ENCODE peak calls at places on chromosomes 16 and 17, in six cellular contexts. One of them, this sample, is unnamed.
A peak's percentile ranks its signal among the peaks of the same experiment; 100 is the strongest.

GRCh38 chr17:47714773-47715396 is 18.2 kb upstream of the TBX21 start:
- DNase-seq in tibial nerve: no peak
- DNase-seq in HFF-Myc: no peak
- DNase-seq in brain microvascular endothelial cell: no peak
- DNase-seq in fibroblast of mammary gland: no peak
- DNase-seq in uterus: no peak
- DNase-seq in this sample: no peak

GRCh38 chr16:88613911-88614817 is 24.2 kb upstream of the IL17C start:
- DNase-seq in tibial nerve: no peak
- DNase-seq in fibroblast of mammary gland: no peak
- DNase-seq in uterus: no peak
- DNase-seq in brain microvascular endothelial cell: no peak
- DNase-seq in HFF-Myc: no peak
- DNase-seq in this sample: no peak

GRCh38 chr17:4199818-4200402 is 56.9 kb downstream of the CYB5D2 start:
- DNase-seq in uterus: no peak
- DNase-seq in brain microvascular endothelial cell: no peak
- DNase-seq in fibroblast of mammary gland: peak; percentile 63
- DNase-seq in HFF-Myc: no peak
- DNase-seq in tibial nerve: no peak
- DNase-seq in this sample: no peak

GRCh38 chr16:10269632-10270031 is 87.4 kb upstream of the GRIN2A start:
- DNase-seq in HFF-Myc: no peak
- DNase-seq in brain microvascular endothelial cell: no peak
- DNase-seq in fibroblast of mammary gland: no peak
- DNase-seq in uterus: no peak
- DNase-seq in tibial nerve: no peak
- DNase-seq in this sample: no peak

GRCh38 chr17:17128476-17129075 is 77.6 kb downstream of the PLD6 start:
- DNase-seq in tibial nerve: no peak
- DNase-seq in brain microvascular endothelial cell: no peak
- DNase-seq in HFF-Myc: no peak
- DNase-seq in uterus: no peak
- DNase-seq in fibroblast of mammary gland: no peak
- DNase-seq in this sample: no peak

GRCh38 chr16:86039606-86040005 is 140.6 kb downstream of the IRF8 start:
- DNase-seq in HFF-Myc: no peak
- DNase-seq in fibroblast of mammary gland: no peak
- DNase-seq in tibial nerve: no peak
- DNase-seq in brain microvascular endothelial cell: no peak
- DNase-seq in uterus: no peak
- DNase-seq in this sample: no peak

GRCh38 chr16:67552476-67552875 is 9.8 kb upstream of the CTCF start:
- DNase-seq in tibial nerve: no peak
- DNase-seq in fibroblast of mammary gland: no peak
- DNase-seq in brain microvascular endothelial cell: no peak
- DNase-seq in uterus: no peak
- DNase-seq in HFF-Myc: no peak
- DNase-seq in this sample: no peak

GRCh38 chr17:66676421-66676820 is 158.5 kb upstream of the CACNG5 start:
- DNase-seq in fibroblast of mammary gland: peak; percentile 25
- DNase-seq in uterus: no peak
- DNase-seq in HFF-Myc: no peak
- DNase-seq in tibial nerve: no peak
- DNase-seq in brain microvascular endothelial cell: no peak
- DNase-seq in this sample: no peak

GRCh38 chr16:77359065-77359502 is 75.8 kb downstream of the ADAMTS18 start:
- DNase-seq in fibroblast of mammary gland: peak; percentile 53
- DNase-seq in brain microvascular endothelial cell: peak; percentile 68
- DNase-seq in HFF-Myc: no peak
- DNase-seq in tibial nerve: no peak
- DNase-seq in uterus: no peak
- DNase-seq in this sample: no peak

GRCh38 chr16:84898447-84898846 is 78.7 kb downstream of the CRISPLD2 start:
- DNase-seq in fibroblast of mammary gland: peak; percentile 55
- DNase-seq in brain microvascular endothelial cell: peak; percentile 37
- DNase-seq in tibial nerve: no peak
- DNase-seq in HFF-Myc: no peak
- DNase-seq in uterus: no peak
- DNase-seq in this sample: no peak

GRCh38 chr17:36728030-36728991 is 126.9 kb downstream of the MRM1 start:
- DNase-seq in fibroblast of mammary gland: no peak
- DNase-seq in tibial nerve: no peak
- DNase-seq in uterus: no peak
- DNase-seq in brain microvascular endothelial cell: no peak
- DNase-seq in HFF-Myc: no peak
- DNase-seq in this sample: no peak

GRCh38 chr16:48609453-48610023 is 442 bp downstream of the N4BP1 start:
- DNase-seq in tibial nerve: no peak
- DNase-seq in brain microvascular endothelial cell: peak; percentile 18
- DNase-seq in uterus: no peak
- DNase-seq in HFF-Myc: no peak
- DNase-seq in fibroblast of mammary gland: peak; percentile 44
- DNase-seq in this sample: no peak

GRCh38 chr17:41891135-41892065 is 26.2 kb upstream of the KLHL11 start:
- DNase-seq in brain microvascular endothelial cell: no peak
- DNase-seq in HFF-Myc: no peak
- DNase-seq in uterus: no peak
- DNase-seq in fibroblast of mammary gland: no peak
- DNase-seq in tibial nerve: no peak
- DNase-seq in this sample: no peak

GRCh38 chr17:2346475-2346874 is 9.2 kb downstream of the SGSM2 start:
- DNase-seq in tibial nerve: no peak
- DNase-seq in uterus: no peak
- DNase-seq in fibroblast of mammary gland: peak; percentile 12
- DNase-seq in brain microvascular endothelial cell: no peak
- DNase-seq in HFF-Myc: no peak
- DNase-seq in this sample: no peak

GRCh38 chr17:27997044-27997401 is 45.5 kb upstream of the NLK start:
- DNase-seq in fibroblast of mammary gland: no peak
- DNase-seq in uterus: no peak
- DNase-seq in HFF-Myc: no peak
- DNase-seq in brain microvascular endothelial cell: no peak
- DNase-seq in tibial nerve: no peak
- DNase-seq in this sample: no peak

GRCh38 chr16:73434621-73435020 is 386.7 kb upstream of the ZFHX3 start:
- DNase-seq in uterus: no peak
- DNase-seq in HFF-Myc: no peak
- DNase-seq in tibial nerve: no peak
- DNase-seq in fibroblast of mammary gland: no peak
- DNase-seq in brain microvascular endothelial cell: no peak
- DNase-seq in this sample: no peak

GRCh38 chr17:80111702-80112470 is 10.5 kb downstream of the GAA start:
- DNase-seq in tibial nerve: no peak
- DNase-seq in fibroblast of mammary gland: no peak
- DNase-seq in HFF-Myc: no peak
- DNase-seq in uterus: no peak
- DNase-seq in brain microvascular endothelial cell: no peak
- DNase-seq in this sample: no peak

GRCh38 chr16:55622930-55623561 is 32.7 kb upstream of the SLC6A2 start:
- DNase-seq in brain microvascular endothelial cell: no peak
- DNase-seq in HFF-Myc: peak; percentile 25
- DNase-seq in uterus: no peak
- DNase-seq in fibroblast of mammary gland: no peak
- DNase-seq in tibial nerve: no peak
- DNase-seq in this sample: no peak

GRCh38 chr16:82062645-82063058 is 27.6 kb downstream of the HSD17B2 start:
- DNase-seq in fibroblast of mammary gland: peak; percentile 49
- DNase-seq in brain microvascular endothelial cell: no peak
- DNase-seq in HFF-Myc: no peak
- DNase-seq in tibial nerve: no peak
- DNase-seq in uterus: no peak
- DNase-seq in this sample: peak; percentile 67

DNA sequence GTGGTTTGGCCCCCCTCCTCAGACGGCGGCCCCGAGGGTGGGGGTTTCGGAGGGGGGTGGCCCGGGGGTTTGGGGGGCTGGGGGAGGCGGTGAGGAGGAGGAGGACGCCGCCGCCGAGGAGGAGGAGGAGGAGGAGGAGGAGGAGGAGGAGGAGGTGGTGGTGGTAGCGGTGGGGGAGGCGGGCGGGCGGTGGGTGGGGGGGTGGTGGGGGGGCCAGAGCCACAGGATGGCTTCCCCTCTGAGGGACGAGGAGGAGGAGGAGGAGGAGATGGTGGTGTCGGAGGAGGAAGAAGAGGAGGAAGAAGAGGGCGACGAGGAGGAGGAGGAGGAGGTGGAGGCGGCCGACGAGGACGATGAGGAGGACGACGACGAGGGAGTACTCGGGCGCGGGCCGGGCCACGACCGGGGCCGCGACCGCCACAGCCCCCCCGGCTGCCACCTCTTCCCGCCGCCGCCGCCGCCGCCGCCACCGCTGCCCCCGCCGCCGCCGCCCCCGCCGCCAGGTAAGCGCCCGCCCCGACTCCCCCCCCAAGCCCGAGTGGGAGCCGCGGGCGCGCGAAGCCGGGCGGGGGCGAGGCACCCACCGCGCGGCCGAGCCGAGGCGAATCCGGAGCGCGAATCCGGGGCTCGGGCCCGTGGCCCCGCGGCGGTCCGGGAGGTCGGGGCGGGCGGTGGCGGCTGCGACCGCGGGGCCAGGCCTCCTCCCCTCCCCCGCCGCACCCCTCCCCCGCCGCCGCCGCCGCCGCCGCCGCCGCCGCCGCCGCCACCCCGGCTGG is 3.8 kb upstream of the CHD3 start:
- DNase-seq in fibroblast of mammary gland: no peak
- DNase-seq in tibial nerve: no peak
- DNase-seq in HFF-Myc: no peak
- DNase-seq in brain microvascular endothelial cell: no peak
- DNase-seq in uterus: peak; percentile 35
- DNase-seq in this sample: no peak
- H3K4me3 ChIP-seq in fibroblast of mammary gland: peak overlapping the region; percentile 75
- H3K4me3 ChIP-seq in tibial nerve: peak overlapping the region; percentile 47
- H3K4me3 ChIP-seq in HFF-Myc: peak overlapping the region; percentile 78
- H3K4me3 ChIP-seq in brain microvascular endothelial cell: peak overlapping the region; percentile 81
- H3K4me3 ChIP-seq in uterus: peak overlapping the region; percentile 57
- H3K4me3 ChIP-seq in this sample: peak overlapping the region; percentile 99

DNA sequence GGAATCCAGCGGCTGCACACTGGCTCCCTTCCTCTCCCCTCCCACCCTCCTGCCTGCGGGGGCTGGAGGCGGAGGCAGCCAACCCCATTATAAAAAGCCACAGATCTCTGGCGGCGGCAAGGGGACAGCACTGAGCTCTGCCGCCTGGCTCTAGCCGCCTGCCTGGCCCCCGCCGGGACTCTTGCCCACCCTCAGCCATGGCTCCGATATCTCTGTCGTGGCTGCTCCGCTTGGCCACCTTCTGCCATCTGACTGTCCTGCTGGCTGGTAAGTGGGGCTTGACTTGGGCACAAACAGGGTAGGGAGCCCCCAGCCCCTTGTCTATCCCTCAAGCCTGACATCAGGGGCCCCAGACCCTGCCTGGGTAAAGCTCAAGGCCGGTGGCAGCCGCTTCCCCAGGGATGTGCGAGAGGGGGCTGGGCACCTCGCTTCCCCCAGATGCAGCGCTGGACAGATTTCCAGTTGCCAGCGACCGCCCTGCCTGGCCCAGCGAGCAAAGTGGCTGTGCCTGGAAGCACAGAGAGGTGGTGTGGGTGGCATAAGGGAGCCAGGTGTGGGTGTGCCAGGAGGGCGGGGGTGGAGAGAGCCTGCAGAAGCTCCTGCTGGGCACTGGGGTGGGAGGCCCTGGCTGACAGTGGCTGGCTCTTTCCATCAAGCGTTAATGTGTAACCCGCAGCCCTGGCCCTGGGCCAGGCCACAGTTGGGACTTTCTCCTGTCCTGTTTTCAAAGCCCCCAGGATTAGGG is at the start of gene CX3CL1:
- DNase-seq in HFF-Myc: no peak
- DNase-seq in brain microvascular endothelial cell: peak; percentile 28
- DNase-seq in uterus: peak; percentile 69
- DNase-seq in tibial nerve: no peak
- DNase-seq in fibroblast of mammary gland: peak; percentile 29
- DNase-seq in this sample: no peak
- TF ChIP-seq CTCF in HFF-Myc: no peak
- TF ChIP-seq CTCF in brain microvascular endothelial cell: peak; percentile 22
- TF ChIP-seq CTCF in uterus: no peak
- TF ChIP-seq CTCF in tibial nerve: no peak
- TF ChIP-seq CTCF in fibroblast of mammary gland: no peak
- TF ChIP-seq CTCF in this sample: no peak

GRCh38 chr17:44982113-44982702 is 14.1 kb upstream of the C1QL1 start:
- DNase-seq in fibroblast of mammary gland: no peak
- DNase-seq in HFF-Myc: no peak
- DNase-seq in uterus: no peak
- DNase-seq in brain microvascular endothelial cell: no peak
- DNase-seq in tibial nerve: no peak
- DNase-seq in this sample: no peak

GRCh38 chr17:44978807-44979206 is 10.7 kb upstream of the C1QL1 start:
- DNase-seq in uterus: no peak
- DNase-seq in brain microvascular endothelial cell: no peak
- DNase-seq in HFF-Myc: no peak
- DNase-seq in fibroblast of mammary gland: no peak
- DNase-seq in tibial nerve: no peak
- DNase-seq in this sample: no peak

GRCh38 chr17:44979426-44980273 is 11.5 kb upstream of the C1QL1 start:
- DNase-seq in brain microvascular endothelial cell: no peak
- DNase-seq in fibroblast of mammary gland: no peak
- DNase-seq in tibial nerve: no peak
- DNase-seq in uterus: peak; percentile 44
- DNase-seq in HFF-Myc: no peak
- DNase-seq in this sample: no peak

GRCh38 chr17:44983563-44983962 is 15.5 kb upstream of the C1QL1 start:
- DNase-seq in tibial nerve: no peak
- DNase-seq in uterus: no peak
- DNase-seq in HFF-Myc: no peak
- DNase-seq in brain microvascular endothelial cell: no peak
- DNase-seq in fibroblast of mammary gland: no peak
- DNase-seq in this sample: no peak

DNA sequence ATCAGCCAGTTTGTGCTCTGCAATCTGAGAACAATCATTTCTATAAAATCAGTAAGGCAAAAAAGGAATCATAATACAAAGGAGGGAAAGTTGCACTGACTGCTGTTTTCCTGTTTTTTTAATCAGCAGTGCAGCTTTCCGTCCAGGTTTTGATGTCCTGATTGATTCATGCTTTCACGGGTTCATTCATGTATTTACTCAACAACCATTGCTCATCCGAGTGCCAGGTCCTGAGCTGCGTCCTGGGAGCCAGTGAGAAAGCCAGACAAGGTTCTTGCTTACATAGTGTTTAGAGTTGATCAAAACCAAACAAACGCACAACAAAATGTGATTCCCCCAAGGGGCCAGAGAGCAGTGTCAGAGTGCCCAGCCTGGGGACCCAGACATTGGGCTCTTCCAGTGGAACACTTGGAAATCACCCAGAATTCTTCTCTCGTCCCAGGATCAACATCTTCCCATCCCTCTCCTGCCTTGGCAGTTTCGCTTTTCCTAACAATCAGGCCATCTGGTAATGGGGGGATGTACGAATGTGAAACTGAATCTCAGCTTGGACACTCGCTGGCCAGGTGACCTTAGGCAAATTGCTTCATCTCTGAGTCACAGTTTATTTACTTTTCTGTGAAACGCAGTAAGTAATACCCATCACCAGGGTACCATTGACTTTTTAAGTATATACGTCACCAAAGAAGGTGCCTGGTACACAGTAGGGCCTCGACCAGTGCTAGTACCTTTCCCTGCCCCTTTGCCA is 13.3 kb upstream of the C1QL1 start:
- DNase-seq in brain microvascular endothelial cell: peak; percentile 51
- DNase-seq in fibroblast of mammary gland: peak; percentile 81
- DNase-seq in tibial nerve: no peak
- DNase-seq in HFF-Myc: peak; percentile 21
- DNase-seq in uterus: no peak
- DNase-seq in this sample: peak; percentile 27
- H3K4me3 ChIP-seq in brain microvascular endothelial cell: peak overlapping the region; percentile 26
- H3K4me3 ChIP-seq in fibroblast of mammary gland: no peak overlapping the region
- H3K4me3 ChIP-seq in tibial nerve: no peak overlapping the region
- H3K4me3 ChIP-seq in HFF-Myc: no peak overlapping the region
- H3K4me3 ChIP-seq in uterus: no peak overlapping the region
- H3K4me3 ChIP-seq in this sample: peak overlapping the region; percentile 18

GRCh38 chr17:46010597-46011186 is 11.6 kb downstream of the STH start:
- DNase-seq in fibroblast of mammary gland: no peak
- DNase-seq in HFF-Myc: no peak
- DNase-seq in tibial nerve: no peak
- DNase-seq in uterus: no peak
- DNase-seq in brain microvascular endothelial cell: no peak
- DNase-seq in this sample: no peak
- TF ChIP-seq CTCF in fibroblast of mammary gland: no peak
- TF ChIP-seq CTCF in HFF-Myc: no peak
- TF ChIP-seq CTCF in tibial nerve: no peak
- TF ChIP-seq CTCF in uterus: no peak
- TF ChIP-seq CTCF in brain microvascular endothelial cell: peak; percentile 1
- TF ChIP-seq CTCF in this sample: no peak

This sample was measured in AG09309.